ENCODE peak calls at places on chromosomes 4 and X, in four cellular contexts. M, I, S and U are unnamed samples.

GRCh38 chr4:110849461-110849860 is 226.6 kb upstream of the PITX2 start:
- DNase-seq in S (no peak), I (no peak), M (no peak), U (no peak)

GRCh38 chr4:72631296-72631695 is 62.3 kb upstream of the ADAMTS3 start:
- DNase-seq in M (no peak), S (peak; percentile 96), I (no peak), U (peak; percentile 1)

GRCh38 chr4:153488719-153489384 is 22.7 kb downstream of the TMEM131L start:
- DNase-seq in M (no peak), I (no peak), S (peak; percentile 48), U (no peak)

GRCh38 chr4:23022032-23022431 is 329.3 kb downstream of the GBA3 start:
- DNase-seq in S (peak; percentile 96), I (no peak), M (no peak), U (peak; percentile 84)

GRCh38 chrX:153921511-153922285 is 4.4 kb downstream of the ARHGAP4 start:
- DNase-seq in S (no peak), M (no peak), I (no peak), U (no peak)

GRCh38 chr4:72489267-72489666 is 79.8 kb downstream of the ADAMTS3 start:
- DNase-seq in M (no peak), S (peak; percentile 47), I (no peak), U (no peak)

GRCh38 chr4:67468801-67469200 is 76.5 kb downstream of the CENPC start:
- DNase-seq in I (no peak), S (no peak), M (no peak), U (no peak)

GRCh38 chr4:118729287-118730286 is 44.4 kb downstream of the METTL14 start:
- DNase-seq in I (no peak), S (peak; percentile 82), M (no peak), U (peak; percentile 37)

GRCh38 chrX:26822448-26822847 is 606.5 kb downstream of the MAGEB5 start:
- DNase-seq in S (no peak), M (no peak), I (no peak), U (no peak)

GRCh38 chr4:76458829-76459228 is 23.8 kb downstream of the SHROOM3 start:
- DNase-seq in S (peak; percentile 61), I (no peak), M (no peak), U (peak; percentile 89)

GRCh38 chrX:121642415-121642814 is 595.0 kb downstream of the GLUD2 start:
- DNase-seq in M (no peak), S (peak; percentile 79), I (no peak), U (peak; percentile 22)

DNA sequence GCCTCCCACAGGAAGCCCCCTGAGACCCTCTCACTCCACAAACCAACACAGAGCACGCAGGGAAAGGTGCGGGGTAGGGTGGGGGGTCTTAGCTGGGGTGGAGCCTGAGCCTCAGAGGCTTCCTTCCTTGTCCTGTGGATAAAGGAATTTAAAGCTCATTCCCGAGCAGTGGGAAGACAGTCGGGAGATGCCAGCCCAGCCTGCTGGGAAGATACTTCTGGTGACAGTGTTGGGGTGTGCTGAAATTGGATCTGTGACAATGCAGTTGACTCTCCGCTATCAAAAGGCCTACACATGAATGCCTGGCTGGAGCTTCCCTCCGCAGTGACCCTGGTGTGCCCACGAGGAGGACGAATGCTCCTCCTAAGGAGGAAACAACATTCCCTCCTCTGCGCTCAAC is 45.5 kb downstream of the JAKMIP1 start:
- DNase-seq in M (no peak), I (no peak), S (no peak), U (no peak)
- H3K4me1 ChIP-seq in M (peaks cover 14% of the 10 kb centered on the region), I (no peaks in the 10 kb centered on the region), S (no peaks in the 10 kb centered on the region), U (no peaks in the 10 kb centered on the region)

GRCh38 chr4:36241771-36242170 is 2.5 kb downstream of the ARAP2 start:
- DNase-seq in M (no peak), S (no peak), I (no peak), U (no peak)
- H3K4me3 ChIP-seq in M (peak overlapping the region; percentile 93), S (no peak overlapping the region), I (peak overlapping the region; percentile 87), U (no peak overlapping the region)

GRCh38 chr4:40405194-40405593 is 70.1 kb downstream of the CHRNA9 start:
- DNase-seq in I (no peak), M (no peak), S (no peak), U (no peak)
- H3K27ac ChIP-seq in I (peak overlapping the region; percentile 83), M (no peak overlapping the region), S (no peak overlapping the region), U (no peak overlapping the region)

GRCh38 chr4:25888781-25889180 is 25.2 kb upstream of the SMIM20 start:
- DNase-seq in S (peak; percentile 80), M (no peak), I (no peak), U (no peak)
- H3K4me1 ChIP-seq in S (peaks cover 8% of the 10 kb centered on the region), M (no peaks in the 10 kb centered on the region), I (no peaks in the 10 kb centered on the region), U (peaks cover 13% of the 10 kb centered on the region)

GRCh38 chrX:116239944-116240391 is 69.4 kb downstream of the AGTR2 start:
- DNase-seq in M (no peak), I (no peak), S (peak; percentile 36), U (no peak)
- H3K4me3 ChIP-seq in M (no peak overlapping the region), I (peak overlapping the region; percentile 12), S (no peak overlapping the region), U (peak overlapping the region; percentile 14)

GRCh38 chrX:45508459-45508858 is 307.8 kb upstream of the DIPK2B start:
- DNase-seq in I (no peak), M (no peak), S (peak; percentile 34), U (no peak)

GRCh38 chrX:45502396-45502795 is 301.7 kb upstream of the DIPK2B start:
- DNase-seq in M (no peak), S (no peak), I (no peak), U (peak; percentile 44)

GRCh38 chrX:45506149-45506768 is 305.6 kb upstream of the DIPK2B start:
- DNase-seq in M (no peak), I (no peak), S (no peak), U (no peak)

GRCh38 chrX:45505214-45505613 is 304.5 kb upstream of the DIPK2B start:
- DNase-seq in M (no peak), I (no peak), S (peak; percentile 74), U (no peak)
- H3K27ac ChIP-seq in M (no peak overlapping the region), I (no peak overlapping the region), S (peak overlapping the region; percentile 82), U (no peak overlapping the region)